ENCODE peak calls at places on chromosomes 2 and 18, in ten cellular contexts. D is endothelial cell of umbilical vein, M is sigmoid colon, L is suprapubic skin, Z is breast epithelium, W is GM12878, G is GM23338, X is prostate gland, O is transverse colon, V is HCT116. H is an unnamed sample. For H3K4me1, the result is how much of the 10 kb centered on the place peaks cover.

GRCh38 chr2:178271629-178272333 is 77.5 kb downstream of the OSBPL6 start:
- DNase-seq in D (no peak), M (peak), L (peak), Z (peak), W (no peak), G (no peak), X (peak), O (peak), V (no peak), H (no peak)

GRCh38 chr2:134466141-134466540 is 212.3 kb downstream of the MGAT5 start:
- DNase-seq in D (peak), M (no peak), L (no peak), Z (no peak), W (peak), G (peak), X (no peak), O (no peak), V (peak), H (no peak)

GRCh38 chr18:37889963-37890362 is 324.4 kb upstream of the CELF4 start:
- DNase-seq in D (no peak), M (no peak), L (no peak), Z (no peak), W (no peak), G (peak), X (no peak), O (no peak), V (no peak), H (no peak)

GRCh38 chr2:160332318-160332717 is 132.2 kb upstream of the ITGB6 start:
- DNase-seq in D (peak), M (no peak), L (no peak), Z (no peak), W (no peak), G (peak), X (no peak), O (no peak), V (no peak), H (no peak)

GRCh38 chr2:167787562-167787961 is 459.8 kb downstream of the STK39 start:
- DNase-seq in D (no peak), M (no peak), L (no peak), Z (no peak), W (no peak), G (no peak), X (no peak), O (no peak), V (no peak), H (no peak)

GRCh38 chr18:48004577-48004976 is 74.1 kb upstream of the SMAD2 start:
- DNase-seq in D (no peak), M (no peak), L (no peak), Z (no peak), W (no peak), G (no peak), X (no peak), O (no peak), V (no peak), H (no peak)

GRCh38 chr2:55160422-55160821 is 71.7 kb downstream of the CLHC1 start:
- DNase-seq in D (no peak), M (no peak), L (no peak), Z (no peak), W (no peak), G (no peak), X (no peak), O (no peak), V (no peak), H (no peak)

GRCh38 chr2:238558456-238559099 is 131.9 kb downstream of the ASB1 start:
- DNase-seq in D (no peak), M (no peak), L (no peak), Z (no peak), W (no peak), G (no peak), X (no peak), O (no peak), V (no peak), H (no peak)

GRCh38 chr2:29117636-29118303 is 2.6 kb downstream of the CLIP4 start:
- DNase-seq in D (peak), M (no peak), L (no peak), Z (no peak), W (no peak), G (no peak), X (no peak), O (no peak), V (peak), H (no peak)

GRCh38 chr2:19753818-19754217 is 148.0 kb downstream of the TTC32 start:
- DNase-seq in D (no peak), M (no peak), L (no peak), Z (no peak), W (no peak), G (no peak), X (no peak), O (no peak), V (no peak), H (no peak)

GRCh38 chr2:219836647-219837177 is 209.3 kb downstream of the SLC4A3 start:
- DNase-seq in D (no peak), M (no peak), L (no peak), Z (no peak), W (no peak), G (no peak), X (no peak), O (no peak), V (no peak), H (no peak)

GRCh38 chr18:46518438-46518837 is 138.6 kb downstream of the LOXHD1 start:
- DNase-seq in D (no peak), M (no peak), L (no peak), Z (no peak), W (no peak), G (peak), X (peak), O (no peak), V (no peak), H (no peak)

GRCh38 chr2:10187661-10188060 is 65.1 kb downstream of the RRM2 start:
- DNase-seq in D (no peak), M (no peak), L (no peak), Z (no peak), W (no peak), G (no peak), X (no peak), O (no peak), V (no peak), H (peak)

GRCh38 chr2:68190991-68191731 is 33.5 kb downstream of the PNO1 start:
- DNase-seq in D (peak), M (no peak), L (no peak), Z (no peak), W (no peak), G (no peak), X (no peak), O (no peak), V (peak), H (no peak)

GRCh38 chr2:212421571-212422334 is 116.8 kb downstream of the ERBB4 start:
- DNase-seq in D (no peak), M (no peak), L (no peak), Z (no peak), W (no peak), G (no peak), X (no peak), O (no peak), V (no peak), H (no peak)

GRCh38 chr2:96552284-96553175 is 16.0 kb downstream of the ARID5A start:
- DNase-seq in D (no peak), M (no peak), L (no peak), Z (no peak), W (no peak), G (no peak), X (no peak), O (no peak), V (no peak), H (no peak)

GRCh38 chr2:144834954-144835633 is 315.2 kb upstream of the ZEB2 start:
- DNase-seq in D (peak), M (peak), L (no peak), Z (no peak), W (no peak), G (no peak), X (peak), O (no peak), V (no peak), H (no peak)

GRCh38 chr2:20597868-20598183 is 53.1 kb downstream of the HS1BP3 start:
- DNase-seq in D (no peak), M (peak), L (peak), Z (no peak), W (no peak), G (no peak), X (no peak), O (peak), V (no peak), H (peak)

GRCh38 chr2:68134120-68134519 is 23.6 kb upstream of the PNO1 start:
- DNase-seq in D (no peak), M (no peak), L (no peak), Z (no peak), W (no peak), G (no peak), X (no peak), O (no peak), V (no peak), H (no peak)

GRCh38 chr18:36322408-36322728 is 24.9 kb downstream of the FHOD3 start:
- DNase-seq in D (no peak), M (no peak), L (no peak), Z (no peak), W (no peak), G (no peak), X (no peak), O (no peak), V (no peak), H (no peak)

GRCh38 chr2:152376385-152376784 is 41.4 kb downstream of the FMNL2 start:
- DNase-seq in D (no peak), M (no peak), L (no peak), Z (no peak), W (no peak), G (no peak), X (no peak), O (no peak), V (no peak), H (no peak)

GRCh38 chr18:60624207-60624606 is 251.6 kb upstream of the MC4R start:
- DNase-seq in D (no peak), M (no peak), L (no peak), Z (no peak), W (no peak), G (no peak), X (no peak), O (no peak), V (no peak), H (no peak)

GRCh38 chr2:26954135-26954534 is 16.3 kb upstream of the MAPRE3 start:
- DNase-seq in D (no peak), M (no peak), L (no peak), Z (no peak), W (no peak), G (no peak), X (no peak), O (no peak), V (no peak), H (no peak)

GRCh38 chr2:203669820-203670219 is 36.6 kb upstream of the CD28 start:
- DNase-seq in D (no peak), M (no peak), L (no peak), Z (no peak), W (no peak), G (no peak), X (no peak), O (no peak), V (no peak), H (no peak)

GRCh38 chr2:217890445-217890844 is 112.3 kb downstream of the TNS1 start:
- DNase-seq in D (peak), M (peak), L (no peak), Z (no peak), W (no peak), G (no peak), X (no peak), O (no peak), V (no peak), H (no peak)

GRCh38 chr2:44087714-44088092 is 81.0 kb upstream of the PPM1B start:
- DNase-seq in D (no peak), M (no peak), L (no peak), Z (no peak), W (no peak), G (peak), X (no peak), O (no peak), V (no peak), H (no peak)

GRCh38 chr2:184444217-184444616 is 154.1 kb upstream of the ZNF804A start:
- DNase-seq in D (no peak), M (no peak), L (no peak), Z (no peak), W (peak), G (no peak), X (no peak), O (no peak), V (no peak), H (no peak)

GRCh38 chr2:112848833-112849232 is 12.3 kb upstream of the IL1B start:
- DNase-seq in D (no peak), M (no peak), L (no peak), Z (no peak), W (no peak), G (no peak), X (no peak), O (no peak), V (no peak), H (no peak)

GRCh38 chr2:174442546-174443510 is 44.0 kb downstream of the GPR155 start:
- DNase-seq in D (no peak), M (no peak), L (no peak), Z (no peak), W (no peak), G (peak), X (no peak), O (no peak), V (peak), H (no peak)

GRCh38 chr2:165044505-165045303 is 89.4 kb upstream of the SLC38A11 start:
- DNase-seq in D (no peak), M (no peak), L (no peak), Z (no peak), W (no peak), G (no peak), X (no peak), O (no peak), V (no peak), H (no peak)

GRCh38 chr2:9699139-9699823 is 68.5 kb upstream of the YWHAQ start:
- DNase-seq in D (no peak), M (peak), L (no peak), Z (no peak), W (no peak), G (no peak), X (no peak), O (no peak), V (no peak), H (no peak)

GRCh38 chr2:235468978-235469694 is 24.7 kb upstream of the AGAP1 start:
- DNase-seq in D (no peak), M (peak), L (peak), Z (no peak), W (no peak), G (peak), X (no peak), O (peak), V (peak), H (no peak)

GRCh38 chr2:116095636-116096035 is 1653.2 kb downstream of the DPP10 start:
- DNase-seq in D (no peak), M (no peak), L (no peak), Z (no peak), W (no peak), G (peak), X (no peak), O (no peak), V (no peak), H (no peak)

GRCh38 chr18:69674921-69675405 is 272.7 kb downstream of the CD226 start:
- DNase-seq in D (no peak), M (no peak), L (no peak), Z (no peak), W (no peak), G (no peak), X (no peak), O (no peak), V (no peak), H (no peak)

DNA sequence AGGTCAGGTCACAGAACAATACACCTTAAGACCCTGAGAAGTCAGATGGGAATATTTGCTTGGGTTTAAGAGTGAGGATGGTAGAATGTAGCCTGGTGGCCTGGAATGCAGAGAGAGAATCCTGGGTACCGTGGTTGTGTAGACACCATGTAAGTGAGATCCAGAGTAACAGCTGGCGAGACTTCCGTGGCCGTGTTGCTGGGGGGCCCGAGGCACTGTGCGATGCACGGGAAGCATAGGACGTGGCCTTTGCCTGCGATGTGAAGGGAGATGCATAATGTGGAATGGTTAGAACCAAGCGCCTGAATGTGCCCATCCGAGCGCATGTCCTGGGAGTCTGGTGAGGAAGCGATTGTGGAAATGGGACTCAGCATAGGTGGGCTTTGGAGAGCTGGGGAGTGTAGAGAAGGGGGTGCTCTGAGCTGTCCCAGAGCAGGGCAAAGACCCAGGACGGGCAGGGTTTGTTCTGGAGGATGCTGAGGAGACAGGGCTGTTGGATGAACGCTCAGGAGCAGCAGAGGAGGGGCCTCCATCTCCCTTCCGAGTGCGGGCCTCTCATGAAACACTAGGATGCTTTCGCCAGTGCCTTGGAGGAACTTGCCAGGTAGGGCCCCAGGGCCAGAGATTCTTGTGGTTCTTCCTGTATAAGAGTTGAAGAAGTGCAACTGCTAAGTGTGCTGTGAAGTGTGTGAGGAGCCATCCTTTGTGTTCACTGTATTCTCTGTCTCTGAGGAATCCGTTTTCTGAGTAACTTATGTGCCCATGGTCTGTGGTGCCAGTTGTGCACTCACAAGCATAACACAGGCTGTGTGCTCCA is 7.1 kb downstream of the RNF144A start:
- DNase-seq in D (no peak), M (no peak), L (no peak), Z (no peak), W (no peak), G (no peak), X (no peak), O (no peak), V (no peak), H (no peak)
- H3K4me1 ChIP-seq in D (under half), M (under half), L (under half), Z (under half), W (under half), G (under half), X (under half), O (under half), V (under half), H (half or more)

DNA sequence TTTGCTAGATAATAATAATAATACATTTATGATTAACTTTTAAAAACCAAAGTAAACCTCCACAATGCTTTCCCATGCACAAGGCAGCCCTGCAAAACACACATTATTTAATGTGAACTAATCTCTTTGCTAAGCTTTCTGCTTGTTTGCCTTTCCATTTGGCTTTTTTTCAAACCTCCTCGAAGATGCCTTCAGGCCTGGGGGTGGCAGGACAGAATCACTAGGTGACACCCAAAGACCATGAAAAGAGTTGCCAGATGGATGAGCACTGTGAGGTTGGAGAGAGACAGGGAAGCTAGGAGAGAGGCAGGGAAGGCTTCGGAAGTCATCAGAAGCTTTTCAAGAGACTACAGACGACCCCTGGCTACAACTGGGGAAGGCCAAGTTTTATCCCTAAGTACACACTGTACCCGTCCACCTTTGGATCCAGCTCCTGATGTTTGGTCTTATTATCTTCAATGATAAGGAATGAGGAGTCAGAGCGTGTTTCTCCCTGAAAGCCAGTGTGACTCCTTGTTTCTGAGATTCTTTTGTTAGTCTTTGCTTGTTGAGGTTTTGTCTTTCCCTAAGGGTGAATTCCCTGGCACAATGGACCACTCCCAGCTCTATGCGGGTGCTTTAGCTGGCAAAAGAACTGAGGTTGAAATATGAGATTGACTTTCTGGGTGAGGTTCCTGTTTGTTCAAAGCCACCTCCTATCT is 33.5 kb upstream of the SLC9A2 start:
- DNase-seq in D (no peak), M (no peak), L (no peak), Z (no peak), W (no peak), G (peak), X (peak), O (no peak), V (no peak), H (no peak)
- TF ChIP-seq POLR2AphosphoS5 in D (no peak), M (no peak), L (no peak), Z (no peak), W (no peak), G (no peak), X (no peak), O (no peak), V (no peak), H (no peak)

DNA sequence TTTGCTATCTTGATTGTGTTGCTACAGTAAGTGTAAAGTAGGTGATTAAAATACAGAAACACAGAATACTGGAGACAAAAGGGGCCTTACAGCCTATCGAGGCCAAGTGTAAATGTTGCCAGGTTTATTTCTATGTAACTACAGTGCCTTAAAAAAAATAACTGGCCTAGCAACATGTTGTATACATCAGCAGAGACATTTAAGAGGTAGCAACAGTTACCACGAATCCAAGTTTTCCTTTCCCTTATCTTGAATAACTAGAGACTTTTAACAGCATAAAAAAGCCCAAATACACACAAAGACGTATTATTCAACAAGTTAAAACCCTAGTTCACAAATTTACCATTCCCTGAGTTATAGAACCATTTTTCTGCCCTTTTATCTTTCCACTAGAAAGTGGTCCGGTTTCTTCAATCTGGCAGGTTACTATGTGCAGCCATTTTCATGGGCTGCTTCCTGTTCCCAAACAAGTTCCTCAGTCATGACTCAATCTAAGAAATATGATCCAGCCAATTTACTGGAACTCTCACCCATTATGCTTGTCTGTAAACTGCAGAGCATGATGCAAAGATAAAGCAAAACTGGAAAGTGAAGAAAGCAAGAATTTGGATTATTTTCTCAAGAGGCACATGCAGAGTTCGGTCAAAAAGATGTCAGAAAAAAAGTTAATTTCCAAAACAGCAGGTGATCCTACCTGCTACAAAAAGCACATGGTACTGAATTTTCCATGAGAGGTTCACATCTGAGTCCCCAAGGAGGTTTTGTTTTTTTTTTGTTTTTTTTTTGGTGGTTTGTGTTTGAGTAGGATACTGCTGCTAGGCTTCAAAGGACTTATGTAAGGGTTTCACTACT is 22.2 kb downstream of the NFE2L2 start:
- DNase-seq in D (peak), M (peak), L (no peak), Z (no peak), W (no peak), G (no peak), X (peak), O (no peak), V (peak), H (no peak)
- H3K4me1 ChIP-seq in D (half or more), M (under half), L (half or more), Z (under half), W (under half), G (under half), X (under half), O (half or more), V (half or more), H (half or more)

DNA sequence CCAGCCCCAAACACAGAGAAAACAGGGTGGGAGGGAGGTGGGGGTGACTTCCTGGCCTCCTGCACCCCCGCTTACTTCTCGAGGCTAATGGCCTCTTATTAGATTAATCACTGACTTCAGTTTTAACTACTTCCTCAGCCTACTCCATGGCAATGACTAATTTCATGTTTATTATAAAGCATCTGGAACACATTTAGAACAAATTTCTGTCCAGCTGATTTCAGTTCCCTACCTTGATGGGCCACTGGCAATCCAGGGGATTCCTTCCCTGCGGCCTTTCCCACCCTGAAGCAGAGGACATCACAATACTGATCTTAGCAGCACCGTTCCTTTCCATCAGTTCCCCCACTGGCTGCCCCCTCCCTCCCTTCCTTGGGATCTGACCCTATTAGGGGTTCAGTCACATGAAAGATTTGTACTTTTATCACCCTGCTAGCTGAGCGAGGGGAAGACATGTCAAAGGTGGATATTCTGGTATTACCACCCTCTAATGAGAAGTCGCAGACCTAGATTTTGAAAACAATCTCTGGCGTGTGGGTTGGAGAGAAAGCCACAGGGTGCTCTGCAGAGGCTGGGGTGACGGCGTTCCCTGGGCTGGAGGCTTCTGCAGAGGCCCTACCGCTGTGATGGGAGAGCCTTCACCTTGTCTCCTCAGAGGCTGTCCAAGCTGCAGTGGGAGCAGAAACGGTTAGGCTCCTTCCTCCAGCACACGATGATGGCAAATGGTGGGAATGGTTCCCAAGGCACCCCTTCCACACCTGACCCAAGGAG is 67.7 kb downstream of the KIAA2012 start:
- DNase-seq in D (no peak), M (no peak), L (no peak), Z (no peak), W (no peak), G (no peak), X (no peak), O (no peak), V (no peak), H (no peak)
- TF ChIP-seq POLR2AphosphoS5 in D (no peak), M (peak), L (no peak), Z (no peak), W (no peak), G (no peak), X (no peak), O (no peak), V (no peak), H (no peak)

H was measured in spleen.